ENCODE peak calls at places on chromosome 3, in six cellular contexts. K is CD4-positive, alpha-beta T cell; U is left lung; H is CD8-positive, alpha-beta T cell; T is stomach; N is RWPE1. F is an unnamed sample.

GRCh38 chr3:13371100-13372075 is 48.7 kb downstream of the NUP210 start:
- DNase-seq in H (no peak), K (no peak), N (no peak), T (peak; percentile 34), U (peak; percentile 70), F (no peak)

GRCh38 chr3:157471051-157471450 is 32.2 kb downstream of the VEPH1 start:
- DNase-seq in H (no peak), N (no peak), T (no peak), K (no peak), U (no peak), F (no peak)

GRCh38 chr3:138468886-138469285 is 34.5 kb downstream of the ESYT3 start:
- DNase-seq in U (no peak), N (no peak), T (no peak), H (no peak), K (no peak), F (no peak)

GRCh38 chr3:157445897-157446296 is 9.2 kb downstream of the PTX3 start:
- DNase-seq in N (peak; percentile 18), T (no peak), U (no peak), H (no peak), K (no peak), F (no peak)

GRCh38 chr3:61564405-61565059 is 3.2 kb downstream of the PTPRG start:
- DNase-seq in T (peak; percentile 66), U (peak; percentile 92), N (no peak), H (no peak), K (no peak), F (peak; percentile 86)

GRCh38 chr3:141336672-141337522 is 31.4 kb upstream of the ZBTB38 start:
- DNase-seq in K (no peak), H (no peak), U (no peak), T (no peak), N (peak; percentile 39), F (no peak)

GRCh38 chr3:189737071-189737470 is 105.9 kb downstream of the TP63 start:
- DNase-seq in U (no peak), K (no peak), N (no peak), T (no peak), H (no peak), F (no peak)

GRCh38 chr3:148902173-148902791 is 37.2 kb downstream of the CPA3 start:
- DNase-seq in N (peak; percentile 6), H (no peak), T (no peak), K (no peak), U (no peak), F (no peak)

GRCh38 chr3:33956211-33956610 is 157.8 kb downstream of the PDCD6IP start:
- DNase-seq in T (no peak), K (no peak), U (no peak), H (no peak), N (no peak), F (no peak)

GRCh38 chr3:48747015-48747615 is 30.1 kb upstream of the IP6K2 start:
- DNase-seq in U (no peak), K (no peak), T (no peak), H (no peak), N (no peak), F (no peak)

GRCh38 chr3:40456940-40457823 is at the start of gene RPL14:
- DNase-seq in H (peak; percentile 93), T (peak; percentile 97), U (peak; percentile 95), N (peak; percentile 88), K (peak; percentile 94), F (peak; percentile 98)

GRCh38 chr3:188294823-188295487 is 141.0 kb downstream of the LPP start:
- DNase-seq in K (no peak), T (peak; percentile 34), H (no peak), U (no peak), N (peak; percentile 81), F (no peak)

GRCh38 chr3:66763294-66763693 is 234.8 kb upstream of the KBTBD8 start:
- DNase-seq in H (no peak), T (no peak), U (no peak), K (no peak), N (peak; percentile 42), F (no peak)

GRCh38 chr3:38151667-38152265 is 13.3 kb downstream of the MYD88 start:
- DNase-seq in K (no peak), U (no peak), T (peak; percentile 51), H (no peak), N (peak; percentile 59), F (no peak)

GRCh38 chr3:134619884-134620445 is 30.9 kb downstream of the KY start:
- DNase-seq in N (no peak), H (no peak), U (no peak), K (no peak), T (peak; percentile 11), F (no peak)

GRCh38 chr3:189300345-189300744 is 128.6 kb downstream of the TPRG1 start:
- DNase-seq in H (no peak), U (no peak), N (no peak), K (no peak), T (no peak), F (no peak)

GRCh38 chr3:194212869-194213320 is 76.9 kb downstream of the HES1 start:
- DNase-seq in H (no peak), U (no peak), T (no peak), N (no peak), K (no peak), F (no peak)

GRCh38 chr3:111668912-111669488 is 73.9 kb upstream of the ZBED2 start:
- DNase-seq in K (no peak), U (no peak), T (no peak), N (peak; percentile 55), H (no peak), F (no peak)

GRCh38 chr3:147924755-147925154 is 515.6 kb downstream of the ZIC1 start:
- DNase-seq in H (no peak), N (no peak), K (no peak), T (no peak), U (no peak), F (no peak)

GRCh38 chr3:196624008-196624790 is 15.3 kb upstream of the NRROS start:
- DNase-seq in H (no peak), K (no peak), U (no peak), N (no peak), T (no peak), F (peak; percentile 62)

GRCh38 chr3:152219769-152220255 is 48.9 kb upstream of the MBNL1 start:
- DNase-seq in U (no peak), T (no peak), N (no peak), K (no peak), H (no peak), F (no peak)

GRCh38 chr3:152219225-152219624 is 49.5 kb upstream of the MBNL1 start:
- DNase-seq in N (no peak), T (no peak), U (no peak), K (no peak), H (no peak), F (no peak)

GRCh38 chr3:152218604-152219003 is 50.1 kb upstream of the MBNL1 start:
- DNase-seq in N (no peak), H (no peak), U (no peak), T (no peak), K (no peak), F (no peak)

GRCh38 chr3:152225176-152225575 is 43.6 kb upstream of the MBNL1 start:
- DNase-seq in H (no peak), T (no peak), K (no peak), U (no peak), N (no peak), F (no peak)

GRCh38 chr3:152222327-152222726 is 46.4 kb upstream of the MBNL1 start:
- DNase-seq in K (no peak), H (no peak), U (no peak), T (no peak), N (peak; percentile 44), F (no peak)
- H3K27ac ChIP-seq in K (no peak overlapping the region), H (no peak overlapping the region), U (peak overlapping the region; percentile 73), T (peak overlapping the region; percentile 52), N (no peak overlapping the region), F (peak overlapping the region; percentile 43)

DNA sequence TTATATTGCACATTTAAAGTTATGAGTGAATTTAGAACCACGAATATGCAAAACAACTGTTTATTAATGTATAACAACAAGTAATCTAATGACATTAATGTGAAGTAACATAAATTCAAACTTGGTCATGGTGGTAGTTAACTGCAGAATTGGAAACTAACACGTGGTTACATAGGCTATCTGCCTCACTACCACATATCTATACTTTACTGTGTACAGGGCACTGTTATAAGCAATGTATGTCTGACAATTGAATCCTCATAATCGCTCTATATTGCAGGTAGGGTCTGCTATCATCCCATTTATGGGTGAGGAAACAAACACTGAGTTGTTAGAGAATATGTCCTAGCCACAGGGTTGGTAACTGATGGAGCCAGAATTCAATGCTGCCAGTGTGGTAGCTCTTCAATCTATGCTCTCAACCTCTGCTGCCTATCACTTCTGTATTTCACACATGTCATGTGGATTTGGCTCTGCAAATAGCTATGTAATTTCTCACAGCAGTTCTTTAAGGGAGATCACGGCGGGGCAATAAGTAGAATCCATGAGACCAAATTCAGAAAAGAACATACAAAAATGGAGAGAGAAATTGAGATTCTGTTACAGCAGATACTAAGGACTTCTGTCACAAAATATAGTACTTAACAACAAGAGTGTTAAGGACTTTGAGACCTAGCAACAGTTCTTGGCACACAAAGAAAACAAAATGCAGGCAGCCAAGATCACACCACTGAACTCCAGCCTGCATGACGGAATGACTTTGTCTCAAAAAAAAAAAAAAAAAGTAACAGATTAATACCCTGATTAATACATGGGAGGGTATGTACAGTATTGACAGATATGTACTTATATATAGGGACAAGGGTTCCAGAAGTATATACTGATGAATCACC is 100.0 kb upstream of the CSPG5 start:
- DNase-seq in T (no peak), H (no peak), K (no peak), U (no peak), N (no peak), F (no peak)
- H3K27ac ChIP-seq in T (no peak overlapping the region), H (no peak overlapping the region), K (no peak overlapping the region), U (no peak overlapping the region), N (no peak overlapping the region), F (no peak overlapping the region)

DNA sequence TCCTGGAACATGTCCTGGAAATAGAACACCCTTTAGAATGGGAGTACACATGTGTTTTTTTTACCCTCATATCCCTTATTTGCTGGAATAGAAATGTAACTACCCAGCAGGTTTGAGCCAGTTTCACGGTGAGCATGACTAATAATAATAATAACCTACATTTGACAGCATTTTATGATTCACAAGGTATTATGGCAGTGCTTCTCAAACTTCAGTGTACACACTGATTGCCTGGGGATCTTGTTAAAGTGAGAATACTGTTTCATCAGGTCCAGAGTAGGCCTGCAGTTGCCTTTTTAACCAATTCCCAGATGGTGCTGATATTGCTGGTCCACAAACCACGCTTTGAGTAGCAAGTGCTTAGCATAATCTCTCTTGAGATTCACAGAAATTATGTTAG is 63.9 kb downstream of the NFKBIZ start:
- DNase-seq in U (no peak), K (no peak), N (peak; percentile 50), H (no peak), T (no peak), F (no peak)
- H3K27ac ChIP-seq in U (no peak overlapping the region), K (no peak overlapping the region), N (no peak overlapping the region), H (no peak overlapping the region), T (no peak overlapping the region), F (no peak overlapping the region)

DNA sequence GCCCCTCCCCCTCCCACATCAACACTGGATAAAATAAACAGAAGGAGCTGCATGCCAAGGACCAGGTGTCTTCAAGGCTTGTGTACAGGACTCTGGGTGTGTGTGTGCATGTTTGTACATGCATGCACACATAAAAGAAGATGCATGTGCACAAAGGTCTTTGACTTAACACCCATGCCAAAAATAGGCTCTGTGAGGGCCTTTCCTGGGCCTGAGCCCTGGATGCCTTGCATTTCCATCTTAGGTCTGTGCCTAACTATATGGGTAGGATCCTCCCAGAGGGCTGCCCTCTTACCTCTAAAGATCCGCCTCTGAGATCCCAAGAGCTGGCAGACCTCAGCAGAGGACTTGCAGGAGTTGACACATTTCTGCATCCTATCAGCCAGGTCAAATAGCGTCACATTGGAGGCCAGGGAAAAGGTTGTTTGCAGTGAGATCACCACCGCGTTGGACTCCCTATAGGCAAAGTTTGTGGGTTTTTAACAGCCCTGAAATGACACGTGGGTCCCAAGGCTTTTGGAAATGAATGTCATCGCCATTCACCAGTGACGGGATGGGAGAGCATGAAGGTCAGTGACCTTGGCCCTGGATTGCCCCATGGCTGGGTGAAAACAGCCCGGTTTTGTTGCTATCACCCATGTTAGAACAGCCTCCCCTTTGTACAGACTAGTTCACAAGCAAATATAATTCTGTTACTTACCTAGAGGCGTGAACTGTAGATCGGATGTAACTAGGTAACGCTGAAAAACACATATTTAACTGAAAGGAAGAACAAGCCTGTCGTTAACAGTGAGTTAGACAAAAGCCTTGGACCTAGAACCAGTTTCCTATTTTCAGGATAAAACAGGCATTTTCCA is 54.0 kb downstream of the HEG1 start:
- DNase-seq in U (no peak), T (no peak), H (no peak), K (no peak), N (no peak), F (no peak)
- H3K27ac ChIP-seq in U (no peak overlapping the region), T (no peak overlapping the region), H (peak overlapping the region; percentile 30), K (peak overlapping the region; percentile 59), N (peak overlapping the region; percentile 15), F (no peak overlapping the region)

F was measured in aorta.